ENCODE peak calls at places on chromosomes 11 and 22, in nine cellular contexts. One of them, this sample, is unnamed.

GRCh38 chr11:15229069-15229468 is 114.3 kb downstream of the INSC start:
- DNase-seq in SK-N-SH: no peak
- DNase-seq in stomach: no peak
- DNase-seq in heart left ventricle: no peak
- DNase-seq in body of pancreas: no peak
- DNase-seq in AG09309: no peak
- DNase-seq in brain microvascular endothelial cell: no peak
- DNase-seq in AG10803: peak; percentile 54
- DNase-seq in dorsolateral prefrontal cortex: no peak
- DNase-seq in this sample: no peak

GRCh38 chr22:37225481-37225880 is 13.2 kb upstream of the SSTR3 start:
- DNase-seq in brain microvascular endothelial cell: no peak
- DNase-seq in AG10803: no peak
- DNase-seq in SK-N-SH: no peak
- DNase-seq in stomach: no peak
- DNase-seq in heart left ventricle: peak; percentile 49
- DNase-seq in body of pancreas: no peak
- DNase-seq in AG09309: no peak
- DNase-seq in dorsolateral prefrontal cortex: no peak
- DNase-seq in this sample: no peak

GRCh38 chr11:116791002-116791812 is 472 bp downstream of the APOA5 start:
- DNase-seq in body of pancreas: peak; percentile 84
- DNase-seq in SK-N-SH: peak; percentile 92
- DNase-seq in dorsolateral prefrontal cortex: peak; percentile 89
- DNase-seq in AG09309: no peak
- DNase-seq in heart left ventricle: peak; percentile 91
- DNase-seq in AG10803: peak; percentile 59
- DNase-seq in brain microvascular endothelial cell: peak; percentile 53
- DNase-seq in stomach: peak; percentile 86
- DNase-seq in this sample: peak; percentile 19

GRCh38 chr11:7548659-7549283 is 35.0 kb downstream of the PPFIBP2 start:
- DNase-seq in brain microvascular endothelial cell: no peak
- DNase-seq in stomach: peak; percentile 64
- DNase-seq in AG10803: no peak
- DNase-seq in heart left ventricle: no peak
- DNase-seq in AG09309: no peak
- DNase-seq in dorsolateral prefrontal cortex: no peak
- DNase-seq in body of pancreas: no peak
- DNase-seq in SK-N-SH: no peak
- DNase-seq in this sample: no peak

GRCh38 chr11:78982377-78982925 is 407.8 kb upstream of the NARS2 start:
- DNase-seq in SK-N-SH: peak; percentile 72
- DNase-seq in body of pancreas: no peak
- DNase-seq in heart left ventricle: no peak
- DNase-seq in AG10803: no peak
- DNase-seq in brain microvascular endothelial cell: no peak
- DNase-seq in AG09309: no peak
- DNase-seq in dorsolateral prefrontal cortex: no peak
- DNase-seq in stomach: no peak
- DNase-seq in this sample: no peak

GRCh38 chr11:111735262-111736116 is 30.7 kb downstream of the PPP2R1B start:
- DNase-seq in body of pancreas: no peak
- DNase-seq in AG09309: peak; percentile 97
- DNase-seq in SK-N-SH: peak; percentile 88
- DNase-seq in heart left ventricle: peak; percentile 73
- DNase-seq in dorsolateral prefrontal cortex: peak; percentile 81
- DNase-seq in brain microvascular endothelial cell: peak; percentile 98
- DNase-seq in stomach: peak; percentile 54
- DNase-seq in AG10803: peak; percentile 98
- DNase-seq in this sample: peak; percentile 96

GRCh38 chr11:59560702-59561469 is 49.5 kb downstream of the OR4D9 start:
- DNase-seq in body of pancreas: peak; percentile 87
- DNase-seq in AG09309: no peak
- DNase-seq in SK-N-SH: peak; percentile 91
- DNase-seq in dorsolateral prefrontal cortex: peak; percentile 68
- DNase-seq in AG10803: peak; percentile 74
- DNase-seq in brain microvascular endothelial cell: peak; percentile 83
- DNase-seq in stomach: peak; percentile 86
- DNase-seq in heart left ventricle: peak; percentile 91
- DNase-seq in this sample: peak; percentile 64

GRCh38 chr11:110907629-110908028 is 195.4 kb upstream of the ARHGAP20 start:
- DNase-seq in AG10803: peak; percentile 71
- DNase-seq in dorsolateral prefrontal cortex: no peak
- DNase-seq in stomach: peak; percentile 47
- DNase-seq in AG09309: peak; percentile 83
- DNase-seq in SK-N-SH: no peak
- DNase-seq in heart left ventricle: no peak
- DNase-seq in body of pancreas: no peak
- DNase-seq in brain microvascular endothelial cell: peak; percentile 90
- DNase-seq in this sample: peak; percentile 84

GRCh38 chr11:13120691-13121090 is 111.6 kb downstream of the RASSF10 start:
- DNase-seq in heart left ventricle: no peak
- DNase-seq in brain microvascular endothelial cell: peak; percentile 15
- DNase-seq in stomach: no peak
- DNase-seq in AG09309: no peak
- DNase-seq in AG10803: peak; percentile 48
- DNase-seq in SK-N-SH: no peak
- DNase-seq in body of pancreas: no peak
- DNase-seq in dorsolateral prefrontal cortex: no peak
- DNase-seq in this sample: peak; percentile 33

GRCh38 chr11:57647368-57647767 is 2.3 kb downstream of the YPEL4 start:
- DNase-seq in AG10803: no peak
- DNase-seq in stomach: no peak
- DNase-seq in heart left ventricle: no peak
- DNase-seq in dorsolateral prefrontal cortex: no peak
- DNase-seq in AG09309: no peak
- DNase-seq in brain microvascular endothelial cell: no peak
- DNase-seq in SK-N-SH: peak; percentile 46
- DNase-seq in body of pancreas: no peak
- DNase-seq in this sample: no peak

GRCh38 chr22:25696763-25697710 is 45.0 kb upstream of the MYO18B start:
- DNase-seq in stomach: no peak
- DNase-seq in SK-N-SH: peak; percentile 78
- DNase-seq in AG10803: peak; percentile 6
- DNase-seq in heart left ventricle: no peak
- DNase-seq in brain microvascular endothelial cell: no peak
- DNase-seq in AG09309: no peak
- DNase-seq in dorsolateral prefrontal cortex: no peak
- DNase-seq in body of pancreas: no peak
- DNase-seq in this sample: no peak

GRCh38 chr22:47225931-47226633 is 463.6 kb downstream of the TBC1D22A start:
- DNase-seq in AG09309: no peak
- DNase-seq in AG10803: no peak
- DNase-seq in brain microvascular endothelial cell: no peak
- DNase-seq in SK-N-SH: no peak
- DNase-seq in heart left ventricle: no peak
- DNase-seq in body of pancreas: no peak
- DNase-seq in stomach: no peak
- DNase-seq in dorsolateral prefrontal cortex: no peak
- DNase-seq in this sample: no peak

GRCh38 chr11:92916299-92916698 is 53.2 kb upstream of the MTNR1B start:
- DNase-seq in AG09309: no peak
- DNase-seq in SK-N-SH: no peak
- DNase-seq in AG10803: no peak
- DNase-seq in brain microvascular endothelial cell: no peak
- DNase-seq in body of pancreas: no peak
- DNase-seq in dorsolateral prefrontal cortex: no peak
- DNase-seq in heart left ventricle: no peak
- DNase-seq in stomach: no peak
- DNase-seq in this sample: no peak

GRCh38 chr11:13434247-13435205 is 28.5 kb downstream of the BTBD10 start:
- DNase-seq in AG09309: no peak
- DNase-seq in SK-N-SH: no peak
- DNase-seq in dorsolateral prefrontal cortex: no peak
- DNase-seq in AG10803: no peak
- DNase-seq in brain microvascular endothelial cell: no peak
- DNase-seq in body of pancreas: no peak
- DNase-seq in stomach: no peak
- DNase-seq in heart left ventricle: no peak
- DNase-seq in this sample: no peak

GRCh38 chr11:104873252-104873651 is 25.0 kb downstream of the CASP12 start:
- DNase-seq in brain microvascular endothelial cell: no peak
- DNase-seq in AG10803: no peak
- DNase-seq in dorsolateral prefrontal cortex: no peak
- DNase-seq in stomach: no peak
- DNase-seq in SK-N-SH: no peak
- DNase-seq in AG09309: no peak
- DNase-seq in body of pancreas: no peak
- DNase-seq in heart left ventricle: no peak
- DNase-seq in this sample: no peak
- TF ChIP-seq CTCF in brain microvascular endothelial cell: no peak
- TF ChIP-seq CTCF in AG10803: no peak
- TF ChIP-seq CTCF in dorsolateral prefrontal cortex: no peak
- TF ChIP-seq CTCF in stomach: no peak
- TF ChIP-seq CTCF in SK-N-SH: peak; percentile 15
- TF ChIP-seq CTCF in AG09309: no peak
- TF ChIP-seq CTCF in body of pancreas: no peak
- TF ChIP-seq CTCF in heart left ventricle: no peak
- TF ChIP-seq CTCF in this sample: peak; percentile 25

DNA sequence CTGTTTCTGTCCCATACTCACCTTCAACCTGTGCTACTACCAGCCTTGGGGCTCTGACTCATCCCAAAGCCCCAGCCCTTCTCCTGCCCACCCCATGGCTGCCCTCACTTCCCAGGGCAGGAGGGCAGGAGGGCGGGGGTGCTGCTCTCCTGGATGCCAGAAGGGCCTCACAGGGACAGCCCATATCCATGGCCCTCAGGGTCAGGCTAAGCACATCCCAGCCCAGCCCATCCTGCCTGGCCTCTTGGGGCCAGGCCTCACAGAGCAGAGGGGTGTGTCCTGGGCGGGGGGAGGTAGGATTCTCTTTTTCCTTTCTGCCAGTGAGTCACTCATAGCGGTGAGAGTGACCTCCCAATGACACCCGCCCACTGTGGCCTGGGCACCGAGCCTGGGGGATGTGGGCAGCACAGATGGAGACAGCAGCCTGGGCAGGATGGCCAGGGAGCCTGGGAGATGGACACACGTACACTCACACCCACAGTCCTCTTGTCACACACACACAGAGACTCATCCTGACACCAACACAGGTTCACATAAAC is 2.4 kb downstream of the LTBP3 start:
- DNase-seq in AG10803: peak; percentile 95
- DNase-seq in AG09309: peak; percentile 64
- DNase-seq in body of pancreas: peak; percentile 41
- DNase-seq in heart left ventricle: peak; percentile 80
- DNase-seq in brain microvascular endothelial cell: peak; percentile 76
- DNase-seq in SK-N-SH: peak; percentile 64
- DNase-seq in stomach: no peak
- DNase-seq in dorsolateral prefrontal cortex: no peak
- DNase-seq in this sample: no peak
- H3K4me3 ChIP-seq in AG10803: peak overlapping the region; percentile 26
- H3K4me3 ChIP-seq in AG09309: no peak overlapping the region
- H3K4me3 ChIP-seq in body of pancreas: no peak overlapping the region
- H3K4me3 ChIP-seq in heart left ventricle: peak overlapping the region; percentile 19
- H3K4me3 ChIP-seq in brain microvascular endothelial cell: peak overlapping the region; percentile 30
- H3K4me3 ChIP-seq in SK-N-SH: peak overlapping the region; percentile 85
- H3K4me3 ChIP-seq in stomach: no peak overlapping the region
- H3K4me3 ChIP-seq in dorsolateral prefrontal cortex: no peak overlapping the region
- H3K4me3 ChIP-seq in this sample: peak overlapping the region; percentile 56

DNA sequence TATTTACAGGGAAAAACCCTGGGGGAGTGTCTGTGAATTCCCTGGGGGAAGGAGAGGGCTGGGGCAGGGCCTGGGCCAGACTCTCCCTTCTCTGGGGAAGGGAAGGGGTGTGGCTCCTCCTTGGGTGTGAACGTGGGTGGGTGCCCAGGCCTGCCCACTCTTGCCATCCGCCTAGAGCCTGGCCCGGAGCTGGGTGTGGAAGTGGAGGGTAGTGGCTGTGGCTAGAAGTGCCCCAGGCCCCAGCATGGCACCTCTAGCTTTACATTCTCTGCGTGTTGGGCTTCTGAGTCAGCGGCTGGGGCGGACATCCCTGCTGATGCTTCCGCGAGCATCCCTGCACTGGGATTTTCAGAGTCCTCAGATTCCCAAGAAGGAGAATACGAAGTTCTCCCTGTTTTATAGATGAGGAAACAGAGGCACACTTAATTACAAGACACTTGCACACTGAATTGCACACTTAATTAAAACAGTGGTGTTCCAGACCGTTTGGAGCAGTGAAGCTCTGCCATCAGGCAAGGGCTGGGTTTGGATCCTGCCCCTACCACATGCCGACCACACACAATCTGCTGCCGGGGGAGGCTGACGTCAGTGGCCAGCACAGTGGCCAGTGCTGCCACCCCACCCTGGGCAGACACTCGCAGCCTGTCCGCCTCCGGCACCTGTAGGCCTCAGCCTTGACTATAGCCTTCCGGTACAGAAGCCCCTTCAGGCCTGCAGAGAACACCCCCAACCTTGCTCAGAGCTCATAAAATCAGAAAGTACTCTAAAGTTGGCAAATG is 7.6 kb downstream of the BAD start:
- DNase-seq in dorsolateral prefrontal cortex: no peak
- DNase-seq in body of pancreas: no peak
- DNase-seq in heart left ventricle: no peak
- DNase-seq in AG10803: peak; percentile 80
- DNase-seq in SK-N-SH: no peak
- DNase-seq in AG09309: no peak
- DNase-seq in stomach: peak; percentile 56
- DNase-seq in brain microvascular endothelial cell: peak; percentile 56
- DNase-seq in this sample: no peak
- TF ChIP-seq CTCF in dorsolateral prefrontal cortex: no peak
- TF ChIP-seq CTCF in body of pancreas: no peak
- TF ChIP-seq CTCF in heart left ventricle: no peak
- TF ChIP-seq CTCF in AG10803: no peak
- TF ChIP-seq CTCF in SK-N-SH: no peak
- TF ChIP-seq CTCF in AG09309: no peak
- TF ChIP-seq CTCF in stomach: no peak
- TF ChIP-seq CTCF in brain microvascular endothelial cell: no peak
- TF ChIP-seq CTCF in this sample: no peak

GRCh38 chr11:96292291-96293010 is 50.5 kb downstream of the MAML2 start:
- DNase-seq in AG09309: no peak
- DNase-seq in body of pancreas: no peak
- DNase-seq in AG10803: no peak
- DNase-seq in stomach: no peak
- DNase-seq in heart left ventricle: no peak
- DNase-seq in SK-N-SH: no peak
- DNase-seq in dorsolateral prefrontal cortex: no peak
- DNase-seq in brain microvascular endothelial cell: no peak
- DNase-seq in this sample: no peak

GRCh38 chr11:96290631-96291030 is 52.4 kb downstream of the MAML2 start:
- DNase-seq in AG09309: no peak
- DNase-seq in body of pancreas: no peak
- DNase-seq in brain microvascular endothelial cell: no peak
- DNase-seq in dorsolateral prefrontal cortex: no peak
- DNase-seq in AG10803: no peak
- DNase-seq in stomach: no peak
- DNase-seq in SK-N-SH: no peak
- DNase-seq in heart left ventricle: no peak
- DNase-seq in this sample: no peak

GRCh38 chr11:96293583-96293982 is 49.4 kb downstream of the MAML2 start:
- DNase-seq in heart left ventricle: no peak
- DNase-seq in AG10803: peak; percentile 44
- DNase-seq in brain microvascular endothelial cell: peak; percentile 39
- DNase-seq in dorsolateral prefrontal cortex: no peak
- DNase-seq in body of pancreas: no peak
- DNase-seq in SK-N-SH: no peak
- DNase-seq in AG09309: no peak
- DNase-seq in stomach: no peak
- DNase-seq in this sample: no peak

GRCh38 chr11:96293109-96293508 is 49.9 kb downstream of the MAML2 start:
- DNase-seq in heart left ventricle: no peak
- DNase-seq in body of pancreas: no peak
- DNase-seq in dorsolateral prefrontal cortex: no peak
- DNase-seq in AG09309: no peak
- DNase-seq in SK-N-SH: no peak
- DNase-seq in brain microvascular endothelial cell: no peak
- DNase-seq in AG10803: no peak
- DNase-seq in stomach: no peak
- DNase-seq in this sample: no peak

GRCh38 chr11:96294289-96294688 is 48.7 kb downstream of the MAML2 start:
- DNase-seq in dorsolateral prefrontal cortex: no peak
- DNase-seq in AG09309: no peak
- DNase-seq in brain microvascular endothelial cell: no peak
- DNase-seq in heart left ventricle: no peak
- DNase-seq in SK-N-SH: no peak
- DNase-seq in AG10803: no peak
- DNase-seq in stomach: no peak
- DNase-seq in body of pancreas: no peak
- DNase-seq in this sample: no peak
- H3K4me3 ChIP-seq in dorsolateral prefrontal cortex: no peak overlapping the region
- H3K4me3 ChIP-seq in AG09309: no peak overlapping the region
- H3K4me3 ChIP-seq in brain microvascular endothelial cell: no peak overlapping the region
- H3K4me3 ChIP-seq in heart left ventricle: peak overlapping the region; percentile 9
- H3K4me3 ChIP-seq in SK-N-SH: no peak overlapping the region
- H3K4me3 ChIP-seq in AG10803: no peak overlapping the region
- H3K4me3 ChIP-seq in stomach: no peak overlapping the region
- H3K4me3 ChIP-seq in body of pancreas: no peak overlapping the region
- H3K4me3 ChIP-seq in this sample: no peak overlapping the region

This sample was measured in HFF-Myc.